ENCODE peak calls at places on chromosomes 3 and 15, in seven cellular contexts. One of them, this sample, is unnamed.
A peak's percentile ranks its signal among the peaks of the same experiment; 100 is the strongest.

GRCh38 chr3:69951616-69952015 is 47.9 kb upstream of the SAMMSON start:
- DNase-seq in glomerular endothelial cell: no peak
- DNase-seq in iPS-NIHi11: no peak
- DNase-seq in stimulated activated CD8-positive, alpha-beta memory T cell treated with anti-CD3 and anti-CD28 coated beads, Interleukin-4, amount 100 ng/mL, for 1 hour: no peak
- DNase-seq in NCI-H1092 treated with DMSO at 0.1 percent for 48 hours: no peak
- DNase-seq in amniotic stem cell: no peak
- DNase-seq in CD4-positive, alpha-beta T cell: no peak
- DNase-seq in this sample: no peak

GRCh38 chr3:60555704-60556340 is 695.4 kb downstream of the FHIT start:
- DNase-seq in glomerular endothelial cell: no peak
- DNase-seq in iPS-NIHi11: peak; percentile 53
- DNase-seq in stimulated activated CD8-positive, alpha-beta memory T cell treated with anti-CD3 and anti-CD28 coated beads, Interleukin-4, amount 100 ng/mL, for 1 hour: no peak
- DNase-seq in NCI-H1092 treated with DMSO at 0.1 percent for 48 hours: no peak
- DNase-seq in amniotic stem cell: no peak
- DNase-seq in CD4-positive, alpha-beta T cell: no peak
- DNase-seq in this sample: peak; percentile 75

GRCh38 chr3:146164071-146164470 is 3.1 kb upstream of the PLOD2 start:
- DNase-seq in glomerular endothelial cell: no peak
- DNase-seq in iPS-NIHi11: no peak
- DNase-seq in stimulated activated CD8-positive, alpha-beta memory T cell treated with anti-CD3 and anti-CD28 coated beads, Interleukin-4, amount 100 ng/mL, for 1 hour: no peak
- DNase-seq in NCI-H1092 treated with DMSO at 0.1 percent for 48 hours: no peak
- DNase-seq in amniotic stem cell: no peak
- DNase-seq in CD4-positive, alpha-beta T cell: no peak
- DNase-seq in this sample: no peak

GRCh38 chr3:142645236-142645793 is 49.1 kb downstream of the PLS1 start:
- DNase-seq in glomerular endothelial cell: peak; percentile 44
- DNase-seq in iPS-NIHi11: no peak
- DNase-seq in stimulated activated CD8-positive, alpha-beta memory T cell treated with anti-CD3 and anti-CD28 coated beads, Interleukin-4, amount 100 ng/mL, for 1 hour: no peak
- DNase-seq in NCI-H1092 treated with DMSO at 0.1 percent for 48 hours: no peak
- DNase-seq in amniotic stem cell: peak; percentile 12
- DNase-seq in CD4-positive, alpha-beta T cell: no peak
- DNase-seq in this sample: no peak

GRCh38 chr3:196499061-196499460 is 4.5 kb downstream of the RNF168 start:
- DNase-seq in glomerular endothelial cell: no peak
- DNase-seq in iPS-NIHi11: no peak
- DNase-seq in stimulated activated CD8-positive, alpha-beta memory T cell treated with anti-CD3 and anti-CD28 coated beads, Interleukin-4, amount 100 ng/mL, for 1 hour: no peak
- DNase-seq in NCI-H1092 treated with DMSO at 0.1 percent for 48 hours: no peak
- DNase-seq in amniotic stem cell: no peak
- DNase-seq in CD4-positive, alpha-beta T cell: no peak
- DNase-seq in this sample: no peak

GRCh38 chr15:36501063-36501678 is 78.3 kb upstream of the CDIN1 start:
- DNase-seq in glomerular endothelial cell: peak; percentile 72
- DNase-seq in iPS-NIHi11: peak; percentile 44
- DNase-seq in stimulated activated CD8-positive, alpha-beta memory T cell treated with anti-CD3 and anti-CD28 coated beads, Interleukin-4, amount 100 ng/mL, for 1 hour: no peak
- DNase-seq in NCI-H1092 treated with DMSO at 0.1 percent for 48 hours: peak; percentile 38
- DNase-seq in amniotic stem cell: peak; percentile 53
- DNase-seq in CD4-positive, alpha-beta T cell: no peak
- DNase-seq in this sample: peak; percentile 69

GRCh38 chr15:78620839-78621421 is at the start of gene CHRNA3:
- DNase-seq in glomerular endothelial cell: no peak
- DNase-seq in iPS-NIHi11: peak; percentile 78
- DNase-seq in stimulated activated CD8-positive, alpha-beta memory T cell treated with anti-CD3 and anti-CD28 coated beads, Interleukin-4, amount 100 ng/mL, for 1 hour: no peak
- DNase-seq in NCI-H1092 treated with DMSO at 0.1 percent for 48 hours: peak; percentile 6
- DNase-seq in amniotic stem cell: no peak
- DNase-seq in CD4-positive, alpha-beta T cell: no peak
- DNase-seq in this sample: peak; percentile 84

GRCh38 chr3:9422712-9423424 is 25.5 kb downstream of the SETD5 start:
- DNase-seq in glomerular endothelial cell: peak; percentile 93
- DNase-seq in iPS-NIHi11: peak; percentile 57
- DNase-seq in stimulated activated CD8-positive, alpha-beta memory T cell treated with anti-CD3 and anti-CD28 coated beads, Interleukin-4, amount 100 ng/mL, for 1 hour: no peak
- DNase-seq in NCI-H1092 treated with DMSO at 0.1 percent for 48 hours: peak; percentile 87
- DNase-seq in amniotic stem cell: peak; percentile 91
- DNase-seq in CD4-positive, alpha-beta T cell: no peak
- DNase-seq in this sample: peak; percentile 65

GRCh38 chr3:64223809-64224570 is 1.3 kb downstream of the PRICKLE2 start:
- DNase-seq in glomerular endothelial cell: no peak
- DNase-seq in iPS-NIHi11: no peak
- DNase-seq in stimulated activated CD8-positive, alpha-beta memory T cell treated with anti-CD3 and anti-CD28 coated beads, Interleukin-4, amount 100 ng/mL, for 1 hour: no peak
- DNase-seq in NCI-H1092 treated with DMSO at 0.1 percent for 48 hours: no peak
- DNase-seq in amniotic stem cell: no peak
- DNase-seq in CD4-positive, alpha-beta T cell: no peak
- DNase-seq in this sample: no peak

GRCh38 chr3:930866-931265 is 162.0 kb upstream of the CNTN6 start:
- DNase-seq in glomerular endothelial cell: no peak
- DNase-seq in iPS-NIHi11: no peak
- DNase-seq in stimulated activated CD8-positive, alpha-beta memory T cell treated with anti-CD3 and anti-CD28 coated beads, Interleukin-4, amount 100 ng/mL, for 1 hour: no peak
- DNase-seq in NCI-H1092 treated with DMSO at 0.1 percent for 48 hours: no peak
- DNase-seq in amniotic stem cell: no peak
- DNase-seq in CD4-positive, alpha-beta T cell: no peak
- DNase-seq in this sample: no peak

GRCh38 chr15:52214553-52214952 is 23.4 kb upstream of the GNB5 start:
- DNase-seq in glomerular endothelial cell: no peak
- DNase-seq in iPS-NIHi11: no peak
- DNase-seq in stimulated activated CD8-positive, alpha-beta memory T cell treated with anti-CD3 and anti-CD28 coated beads, Interleukin-4, amount 100 ng/mL, for 1 hour: no peak
- DNase-seq in NCI-H1092 treated with DMSO at 0.1 percent for 48 hours: no peak
- DNase-seq in amniotic stem cell: no peak
- DNase-seq in CD4-positive, alpha-beta T cell: no peak
- DNase-seq in this sample: no peak

GRCh38 chr3:163196815-163197214 is 1700.2 kb downstream of the OTOL1 start:
- DNase-seq in glomerular endothelial cell: no peak
- DNase-seq in iPS-NIHi11: no peak
- DNase-seq in stimulated activated CD8-positive, alpha-beta memory T cell treated with anti-CD3 and anti-CD28 coated beads, Interleukin-4, amount 100 ng/mL, for 1 hour: no peak
- DNase-seq in NCI-H1092 treated with DMSO at 0.1 percent for 48 hours: no peak
- DNase-seq in amniotic stem cell: no peak
- DNase-seq in CD4-positive, alpha-beta T cell: no peak
- DNase-seq in this sample: no peak

GRCh38 chr3:48248095-48248863 is 7.4 kb downstream of the ZNF589 start:
- DNase-seq in glomerular endothelial cell: no peak
- DNase-seq in iPS-NIHi11: no peak
- DNase-seq in stimulated activated CD8-positive, alpha-beta memory T cell treated with anti-CD3 and anti-CD28 coated beads, Interleukin-4, amount 100 ng/mL, for 1 hour: no peak
- DNase-seq in NCI-H1092 treated with DMSO at 0.1 percent for 48 hours: no peak
- DNase-seq in amniotic stem cell: no peak
- DNase-seq in CD4-positive, alpha-beta T cell: no peak
- DNase-seq in this sample: no peak